ENCODE peak calls at places on chromosomes 7 and 10, in seven cellular contexts. Y is substantia nigra; K is naive thymus-derived CD4-positive, alpha-beta T cell; P is PC-3; M is GM23338; T is left ventricle myocardium inferior; A is fibroblast of lung. B is an unnamed sample.

GRCh38 chr7:32259917-32260596 is 189.8 kb upstream of the PDE1C start:
- DNase-seq in Y (no peak), K (no peak), P (no peak), M (no peak), T (no peak), A (no peak), B (no peak)

GRCh38 chr7:29328811-29329210 is 134.2 kb downstream of the CHN2 start:
- DNase-seq in Y (no peak), K (no peak), P (no peak), M (no peak), T (no peak), A (no peak), B (no peak)

GRCh38 chr10:114545071-114545470 is 113.0 kb downstream of the ABLIM1 start:
- DNase-seq in Y (no peak), K (no peak), P (peak; percentile 67), M (no peak), T (no peak), A (peak; percentile 30), B (peak; percentile 56)

GRCh38 chr7:113087278-113087998 is 811 bp upstream of the GPR85 start:
- DNase-seq in Y (no peak), K (no peak), P (peak; percentile 16), M (peak; percentile 75), T (no peak), A (peak; percentile 93), B (peak; percentile 52)

GRCh38 chr7:108452707-108453106 is 3.5 kb downstream of the NRCAM start:
- DNase-seq in Y (no peak), K (peak; percentile 44), P (peak; percentile 28), M (peak; percentile 67), T (no peak), A (peak; percentile 43), B (no peak)

GRCh38 chr7:55494951-55495350 is 77.4 kb downstream of the VOPP1 start:
- DNase-seq in Y (no peak), K (no peak), P (no peak), M (no peak), T (no peak), A (no peak), B (no peak)

GRCh38 chr7:105829681-105830322 is 46.6 kb downstream of the ATXN7L1 start:
- DNase-seq in Y (no peak), K (no peak), P (peak; percentile 9), M (no peak), T (no peak), A (no peak), B (no peak)

GRCh38 chr7:30612658-30613265 is 18.1 kb downstream of the GARS1 start:
- DNase-seq in Y (no peak), K (no peak), P (no peak), M (no peak), T (no peak), A (peak; percentile 64), B (no peak)

GRCh38 chr10:120414946-120415345 is 42.1 kb upstream of the PLPP4 start:
- DNase-seq in Y (no peak), K (no peak), P (no peak), M (no peak), T (no peak), A (no peak), B (no peak)

GRCh38 chr7:140403878-140404564 is at the start of gene RAB19:
- DNase-seq in Y (no peak), K (peak; percentile 66), P (peak; percentile 53), M (peak; percentile 92), T (no peak), A (no peak), B (peak; percentile 67)

GRCh38 chr10:20007426-20007825 is 191.2 kb downstream of the PLXDC2 start:
- DNase-seq in Y (no peak), K (no peak), P (peak; percentile 28), M (no peak), T (no peak), A (peak; percentile 64), B (no peak)

GRCh38 chr10:51422311-51423120 is 276.9 kb downstream of the CSTF2T start:
- DNase-seq in Y (no peak), K (no peak), P (peak; percentile 95), M (peak; percentile 79), T (peak; percentile 31), A (peak; percentile 50), B (peak; percentile 26)

GRCh38 chr7:16098585-16099179 is 322.7 kb downstream of the CRPPA start:
- DNase-seq in Y (no peak), K (no peak), P (peak; percentile 53), M (peak; percentile 70), T (no peak), A (no peak), B (peak; percentile 20)

GRCh38 chr7:107201795-107202450 is 33.1 kb downstream of the HBP1 start:
- DNase-seq in Y (no peak), K (no peak), P (peak; percentile 80), M (peak; percentile 76), T (peak; percentile 60), A (peak; percentile 11), B (no peak)

GRCh38 chr7:137423321-137423720 is 79.8 kb upstream of the PTN start:
- DNase-seq in Y (no peak), K (no peak), P (no peak), M (no peak), T (no peak), A (peak; percentile 76), B (no peak)

GRCh38 chr10:121240011-121240410 is 358.2 kb downstream of the FGFR2 start:
- DNase-seq in Y (no peak), K (no peak), P (no peak), M (no peak), T (no peak), A (no peak), B (no peak)

GRCh38 chr10:91487914-91488577 is 77.9 kb downstream of the HECTD2 start:
- DNase-seq in Y (no peak), K (no peak), P (no peak), M (no peak), T (no peak), A (no peak), B (no peak)

GRCh38 chr7:46386428-46387399 is 465.6 kb upstream of the IGFBP3 start:
- DNase-seq in Y (no peak), K (no peak), P (no peak), M (no peak), T (no peak), A (peak; percentile 54), B (no peak)

DNA sequence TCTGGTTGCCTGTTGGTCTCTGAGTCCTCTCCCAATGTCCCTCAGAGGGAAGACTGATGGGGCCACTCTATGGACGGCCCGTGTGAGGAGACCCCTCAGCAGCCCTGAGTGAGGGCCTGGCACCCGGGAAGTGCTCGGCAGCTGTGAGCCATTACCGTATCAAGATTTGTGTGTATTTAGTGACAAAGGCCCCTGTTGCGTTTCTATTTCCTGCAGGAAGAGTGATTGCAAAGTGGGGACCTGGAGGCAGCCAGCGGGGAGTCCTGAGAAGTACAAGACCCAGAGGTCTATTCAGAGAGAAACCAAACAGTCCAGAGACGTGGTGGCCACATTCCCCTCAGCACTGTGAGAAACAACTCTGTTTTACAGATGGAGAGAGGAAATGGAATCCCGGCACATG is 51.1 kb upstream of the CHST15 start:
- DNase-seq in Y (no peak), K (no peak), P (no peak), M (no peak), T (no peak), A (no peak), B (no peak)
- H3K27ac ChIP-seq in Y (no peak overlapping the region), K (no peak overlapping the region), P (no peak overlapping the region), M (no peak overlapping the region), T (peak overlapping the region; percentile 36), A (no peak overlapping the region), B (peak overlapping the region; percentile 61)

DNA sequence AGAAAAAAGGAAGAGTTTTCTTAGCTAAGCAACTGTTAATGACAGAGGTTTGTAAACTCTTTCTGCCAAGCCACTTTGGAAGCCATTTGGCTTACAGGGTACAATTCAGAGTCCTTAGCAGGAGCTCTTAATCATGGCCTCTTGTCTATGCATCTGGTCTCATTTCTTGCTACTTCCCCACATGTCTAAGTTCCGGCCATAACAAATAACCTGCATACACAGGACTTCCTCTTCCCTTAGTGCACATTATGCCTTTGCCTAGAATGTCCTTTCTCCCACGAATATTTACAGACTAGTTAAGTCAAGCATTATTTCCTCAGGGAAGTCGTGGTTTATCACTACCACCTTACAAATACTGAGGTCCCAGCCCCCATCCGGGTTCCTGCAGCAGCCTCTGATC is 8.6 kb upstream of the UPF2 start:
- DNase-seq in Y (no peak), K (no peak), P (no peak), M (no peak), T (no peak), A (no peak), B (no peak)
- H3K27ac ChIP-seq in Y (no peak overlapping the region), K (no peak overlapping the region), P (no peak overlapping the region), M (no peak overlapping the region), T (no peak overlapping the region), A (no peak overlapping the region), B (no peak overlapping the region)

GRCh38 chr10:112526906-112527305 is 79.9 kb downstream of the VTI1A start:
- DNase-seq in Y (no peak), K (no peak), P (no peak), M (peak; percentile 73), T (no peak), A (no peak), B (no peak)
- H3K27ac ChIP-seq in Y (no peak overlapping the region), K (no peak overlapping the region), P (no peak overlapping the region), M (no peak overlapping the region), T (no peak overlapping the region), A (no peak overlapping the region), B (no peak overlapping the region)

GRCh38 chr7:22990588-22990949 is 23.4 kb downstream of the HYCC1 start:
- DNase-seq in Y (no peak), K (no peak), P (peak; percentile 15), M (no peak), T (no peak), A (peak; percentile 86), B (no peak)

GRCh38 chr7:22992874-22993840 is 20.8 kb downstream of the HYCC1 start:
- DNase-seq in Y (no peak), K (no peak), P (no peak), M (no peak), T (no peak), A (peak; percentile 16), B (no peak)

GRCh38 chr7:22997871-22998515 is 15.9 kb downstream of the HYCC1 start:
- DNase-seq in Y (no peak), K (no peak), P (no peak), M (no peak), T (no peak), A (peak; percentile 33), B (no peak)

GRCh38 chr7:22996470-22996869 is 17.5 kb downstream of the HYCC1 start:
- DNase-seq in Y (no peak), K (no peak), P (no peak), M (no peak), T (no peak), A (peak; percentile 52), B (no peak)

GRCh38 chr7:22995011-22995410 is 18.9 kb downstream of the HYCC1 start:
- DNase-seq in Y (no peak), K (no peak), P (no peak), M (no peak), T (no peak), A (no peak), B (no peak)
- H3K27ac ChIP-seq in Y (no peak overlapping the region), K (no peak overlapping the region), P (no peak overlapping the region), M (no peak overlapping the region), T (no peak overlapping the region), A (no peak overlapping the region), B (no peak overlapping the region)

DNA sequence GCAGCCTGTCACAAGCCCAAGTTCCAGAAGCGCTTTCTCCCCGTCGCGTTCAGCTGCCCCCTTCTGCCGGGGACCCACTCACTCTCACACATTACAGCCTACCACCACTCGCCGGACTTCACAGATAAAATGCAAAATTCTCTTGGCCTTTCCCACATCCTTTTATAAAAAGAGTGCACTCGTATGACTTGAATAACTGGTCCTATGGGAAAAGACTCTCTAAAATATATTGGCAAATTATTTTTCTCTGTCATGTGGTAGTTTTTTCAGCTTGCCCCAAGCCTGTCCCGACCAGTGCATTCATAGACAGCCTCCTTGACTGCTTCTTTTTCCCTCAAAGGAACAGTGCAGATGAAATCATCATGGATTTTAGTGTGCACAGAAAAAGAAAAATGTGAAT is 1.3 kb downstream of the INHBA start:
- DNase-seq in Y (no peak), K (no peak), P (no peak), M (no peak), T (no peak), A (no peak), B (peak; percentile 73)
- H3K27ac ChIP-seq in Y (no peak overlapping the region), K (no peak overlapping the region), P (peak overlapping the region; percentile 94), M (no peak overlapping the region), T (peak overlapping the region; percentile 46), A (peak overlapping the region; percentile 88), B (peak overlapping the region; percentile 25)